ENCODE peak calls at places on chromosomes 3 and 15, in five cellular contexts. U, Z, P, O and F are unnamed samples.

GRCh38 chr3:96869316-96869715 is 54.9 kb downstream of the EPHA6 start:
- DNase-seq in U (no peak), Z (no peak), P (no peak), O (peak), F (no peak)

GRCh38 chr3:19959505-19959904 is 12.6 kb downstream of the RAB5A start:
- DNase-seq in U (no peak), Z (no peak), P (no peak), O (no peak), F (no peak)

GRCh38 chr3:44890852-44891251 is 16.4 kb downstream of the TGM4 start:
- DNase-seq in U (no peak), Z (no peak), P (no peak), O (no peak), F (no peak)

GRCh38 chr3:108296239-108296638 is at the start of gene HHLA2:
- DNase-seq in U (no peak), Z (no peak), P (no peak), O (no peak), F (no peak)

GRCh38 chr3:8278448-8278847 is 223.2 kb upstream of the LMCD1 start:
- DNase-seq in U (no peak), Z (no peak), P (peak), O (no peak), F (no peak)

GRCh38 chr15:90040618-90041017 is 39.5 kb downstream of the ZNF710 start:
- DNase-seq in U (no peak), Z (no peak), P (no peak), O (no peak), F (no peak)

GRCh38 chr3:13214847-13215472 is 141.7 kb upstream of the IQSEC1 start:
- DNase-seq in U (no peak), Z (no peak), P (no peak), O (no peak), F (no peak)

GRCh38 chr3:78969483-78969882 is 798.3 kb downstream of the ROBO1 start:
- DNase-seq in U (no peak), Z (no peak), P (no peak), O (no peak), F (no peak)

GRCh38 chr3:131543714-131544113 is 40.9 kb upstream of the MRPL3 start:
- DNase-seq in U (no peak), Z (peak), P (peak), O (peak), F (no peak)

GRCh38 chr3:149352556-149352955 is 19.1 kb upstream of the TM4SF18 start:
- DNase-seq in U (peak), Z (peak), P (peak), O (peak), F (peak)

GRCh38 chr15:42891569-42891968 is 29.0 kb downstream of the TTBK2 start:
- DNase-seq in U (no peak), Z (no peak), P (no peak), O (no peak), F (no peak)

GRCh38 chr3:14883226-14883625 is 64.2 kb upstream of the NR2C2 start:
- DNase-seq in U (no peak), Z (no peak), P (no peak), O (no peak), F (no peak)

DNA sequence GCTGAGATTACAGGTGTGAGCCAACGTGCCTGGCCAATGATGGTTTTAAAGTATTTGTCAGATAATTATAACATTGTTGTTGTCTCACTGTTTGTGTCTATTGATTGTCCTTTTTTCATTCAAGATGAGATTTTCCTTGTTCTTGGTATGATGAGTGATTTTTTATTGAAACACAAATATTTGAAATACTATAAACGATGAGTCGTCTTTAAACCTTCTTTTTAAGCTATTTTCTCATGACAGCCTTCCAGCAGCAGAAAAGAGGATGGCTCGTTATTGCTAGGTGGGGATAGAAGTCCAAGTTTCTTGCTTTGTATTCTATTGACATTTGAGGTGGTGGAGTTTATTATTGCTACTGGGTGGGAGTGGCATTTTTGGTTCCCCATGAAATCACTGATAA is 61.7 kb upstream of the MDFIC2 start:
- DNase-seq in U (no peak), Z (no peak), P (no peak), O (no peak), F (no peak)
- H2BK12ac ChIP-seq in U (no peak), Z (no peak), P (no peak), O (no peak), F (no peak)

GRCh38 chr3:98027084-98027445 is 8.1 kb downstream of the GABRR3 start:
- DNase-seq in U (no peak), Z (no peak), P (no peak), O (no peak), F (no peak)
- H3K9ac ChIP-seq in U (no peak), Z (no peak), P (no peak), O (no peak), F (no peak)

DNA sequence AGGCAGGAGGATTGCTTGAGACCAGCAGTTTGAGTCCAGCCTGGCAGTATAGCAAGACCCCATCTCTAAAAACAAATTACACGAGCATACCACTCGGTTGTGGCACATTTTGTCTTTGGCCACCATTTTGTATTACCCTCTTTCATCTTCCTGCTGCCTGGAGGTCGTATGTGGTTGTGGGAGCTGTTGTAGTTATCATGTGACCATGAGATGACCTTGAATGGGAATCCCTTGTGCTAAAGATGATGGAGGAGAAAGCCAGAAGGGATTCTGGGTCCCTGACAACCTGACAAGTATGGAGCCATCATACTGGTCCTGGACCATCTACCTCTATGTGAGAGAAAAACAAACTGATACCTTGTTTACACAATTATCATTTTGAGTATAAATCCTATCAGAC is 45.2 kb upstream of the BHLHE40 start:
- DNase-seq in U (no peak), Z (no peak), P (no peak), O (no peak), F (no peak)
- H2BK12ac ChIP-seq in U (no peak), Z (no peak), P (no peak), O (no peak), F (no peak)

GRCh38 chr3:129435367-129435766 is 4.4 kb downstream of the MBD4 start:
- DNase-seq in U (no peak), Z (peak), P (no peak), O (no peak), F (no peak)
- H3K9ac ChIP-seq in U (no peak), Z (peak), P (no peak), O (no peak), F (no peak)

DNA sequence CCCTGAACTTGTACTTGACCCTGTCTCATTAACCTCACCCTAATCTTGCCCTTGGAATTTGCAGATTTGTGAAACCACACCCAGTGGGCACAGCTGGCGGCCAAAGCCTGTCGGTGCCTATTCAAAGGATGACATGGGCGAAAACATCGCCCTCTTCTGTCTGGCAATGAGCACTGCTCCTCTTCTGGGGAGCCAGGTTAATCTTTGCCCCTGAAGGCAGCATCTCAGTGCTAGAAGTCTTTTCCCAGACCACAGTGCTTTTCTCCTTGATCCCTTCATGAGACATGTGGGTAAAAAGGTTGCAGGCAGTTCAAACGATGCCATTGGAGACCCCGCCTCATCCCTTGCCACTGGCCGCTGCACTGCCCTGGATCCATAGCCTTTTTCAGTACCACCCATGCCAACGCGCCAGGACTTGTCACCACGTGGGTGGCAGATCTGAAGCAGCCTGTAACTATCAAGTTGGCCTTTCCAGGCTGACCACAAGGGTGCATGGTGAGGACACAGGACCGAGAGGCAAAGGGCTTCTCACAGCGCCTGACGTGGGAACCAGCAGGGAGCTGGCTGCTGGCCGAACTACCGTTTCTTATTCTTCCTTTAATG is 6.5 kb upstream of the DNASE1L3 start:
- DNase-seq in U (no peak), Z (peak), P (peak), O (peak), F (peak)
- H2BK12ac ChIP-seq in U (no peak), Z (no peak), P (no peak), O (no peak), F (no peak)

DNA sequence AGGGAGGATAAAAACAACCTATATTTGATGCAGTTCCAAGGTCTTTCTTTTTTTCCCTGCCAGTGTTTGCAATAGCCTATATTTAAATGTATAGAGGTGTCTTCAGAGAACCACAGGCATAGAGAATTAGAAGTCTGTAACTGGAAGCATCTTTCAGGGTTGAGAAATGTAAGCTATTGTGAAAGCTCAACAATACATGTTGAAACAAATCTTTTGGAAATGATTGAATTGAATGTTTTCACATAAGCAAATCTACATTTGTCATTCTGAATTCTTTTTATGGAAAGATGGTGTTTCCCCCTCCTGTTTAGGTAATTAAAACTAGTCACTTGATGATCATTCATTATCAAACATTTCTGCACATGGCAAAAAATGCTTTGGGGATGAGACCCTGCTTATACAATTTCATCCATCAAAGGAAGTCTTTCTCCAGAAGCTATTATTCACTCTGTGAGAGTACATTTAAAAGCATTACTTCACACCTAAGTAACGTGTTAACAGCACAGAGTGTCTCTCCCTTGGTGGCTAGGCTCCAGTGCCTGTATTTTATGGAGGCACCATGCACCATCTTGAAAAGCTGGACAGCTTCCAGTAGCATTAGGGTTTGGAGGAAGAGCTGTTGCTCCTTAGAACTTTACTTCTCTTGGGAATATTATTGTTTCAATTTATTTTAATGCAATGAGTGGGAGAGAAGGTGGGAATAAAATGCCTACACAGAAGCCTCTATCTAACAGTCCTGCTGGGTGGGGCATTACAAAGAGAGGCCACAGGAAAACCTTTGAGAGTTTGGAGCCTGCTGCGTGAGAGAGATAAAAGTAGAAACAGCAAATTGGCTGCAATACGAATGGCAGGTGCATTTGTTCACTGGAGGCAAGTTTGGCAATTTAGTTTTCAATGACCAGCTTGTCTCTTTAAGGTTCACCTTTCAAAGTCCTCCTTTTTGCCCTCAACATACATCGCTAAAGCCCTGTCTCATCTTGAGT is 406.0 kb downstream of the LSAMP start:
- DNase-seq in U (no peak), Z (peak), P (no peak), O (no peak), F (no peak)
- H3K9ac ChIP-seq in U (no peak), Z (no peak), P (no peak), O (no peak), F (no peak)

DNA sequence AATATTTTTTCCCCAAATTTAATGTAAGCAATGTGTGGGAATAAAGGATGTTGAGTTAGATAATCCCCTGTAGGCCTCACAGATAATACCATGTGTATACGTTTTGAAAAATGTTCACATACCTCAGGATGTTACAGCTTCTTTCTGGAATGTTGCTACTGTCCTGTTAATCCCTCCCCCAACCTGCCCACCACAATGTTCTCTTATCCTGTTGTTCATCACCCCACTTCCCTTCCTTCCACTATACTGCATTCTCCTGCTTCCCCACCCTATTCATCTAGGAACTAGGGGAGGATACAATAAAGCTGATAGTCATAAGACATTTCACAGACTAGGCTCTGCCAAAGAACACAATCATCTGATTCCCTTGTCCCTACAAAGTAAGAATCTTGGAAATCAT is 92.1 kb downstream of the IGF2BP2 start:
- DNase-seq in U (no peak), Z (peak), P (no peak), O (no peak), F (no peak)
- H2BK12ac ChIP-seq in U (no peak), Z (no peak), P (no peak), O (no peak), F (no peak)

DNA sequence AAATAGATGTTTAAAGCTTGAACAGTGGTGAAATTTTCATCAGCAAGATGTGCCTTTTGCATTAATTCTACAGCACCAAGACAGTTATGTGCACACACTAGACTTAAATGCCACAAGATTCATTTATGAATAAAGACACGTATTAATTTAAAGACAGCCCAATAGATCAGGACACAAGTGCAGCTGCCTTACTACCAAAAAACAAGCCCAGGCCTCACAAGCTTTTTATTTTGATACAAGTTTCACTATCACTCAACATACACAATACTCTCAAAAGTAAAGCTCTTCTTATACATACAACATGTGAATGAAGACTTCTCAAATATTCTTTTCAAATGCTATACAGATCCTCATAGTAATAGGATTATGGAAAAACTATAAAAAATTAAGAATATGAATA is 2.4 kb downstream of the ACAP2 start:
- DNase-seq in U (no peak), Z (no peak), P (no peak), O (no peak), F (no peak)
- H3K9ac ChIP-seq in U (no peak), Z (peak), P (no peak), O (no peak), F (no peak)

GRCh38 chr3:139130390-139131140 is 85.9 kb upstream of the PRR23C start:
- DNase-seq in U (no peak), Z (no peak), P (no peak), O (no peak), F (no peak)

GRCh38 chr3:139128803-139129202 is 84.1 kb upstream of the PRR23C start:
- DNase-seq in U (no peak), Z (no peak), P (no peak), O (no peak), F (no peak)

GRCh38 chr3:139124197-139124596 is 79.5 kb upstream of the PRR23C start:
- DNase-seq in U (no peak), Z (no peak), P (no peak), O (no peak), F (no peak)

GRCh38 chr3:139129892-139130291 is 85.2 kb upstream of the PRR23C start:
- DNase-seq in U (no peak), Z (no peak), P (no peak), O (no peak), F (no peak)

GRCh38 chr3:139127101-139127500 is 82.4 kb upstream of the PRR23C start:
- DNase-seq in U (no peak), Z (no peak), P (no peak), O (no peak), F (no peak)
- H2BK12ac ChIP-seq in U (no peak), Z (no peak), P (no peak), O (no peak), F (no peak)